ENCODE peak calls at places on chromosomes 1 and 21, in four cellular contexts. U, I, S and X are unnamed samples.

GRCh38 chr1:199545780-199546179 is 481.7 kb upstream of the NR5A2 start:
- DNase-seq in U (no peak), I (peak), S (peak), X (no peak)

GRCh38 chr1:231162300-231162969 is 577 bp downstream of the TRIM67 start:
- DNase-seq in U (no peak), I (peak), S (peak), X (peak)

GRCh38 chr1:18536356-18536755 is 55.6 kb downstream of the KLHDC7A start:
- DNase-seq in U (no peak), I (peak), S (no peak), X (no peak)

GRCh38 chr1:3910049-3910731 is 10.1 kb upstream of the C1orf174 start:
- DNase-seq in U (no peak), I (no peak), S (no peak), X (no peak)

GRCh38 chr1:116466810-116467557 is 93.9 kb downstream of the ATP1A1 start:
- DNase-seq in U (no peak), I (no peak), S (no peak), X (no peak)

GRCh38 chr1:43639990-43640794 is 9.8 kb upstream of the KDM4A start:
- DNase-seq in U (no peak), I (no peak), S (no peak), X (no peak)

GRCh38 chr1:54685335-54685905 is 30.2 kb upstream of the TTC4 start:
- DNase-seq in U (no peak), I (no peak), S (no peak), X (no peak)

GRCh38 chr21:26490771-26491170 is 82.3 kb downstream of the CYYR1 start:
- DNase-seq in U (no peak), I (no peak), S (no peak), X (peak)

GRCh38 chr1:22788298-22788697 is 77.7 kb downstream of the EPHB2 start:
- DNase-seq in U (no peak), I (no peak), S (no peak), X (no peak)

GRCh38 chr1:81466970-81467369 is 333.8 kb upstream of the ADGRL2 start:
- DNase-seq in U (no peak), I (no peak), S (no peak), X (no peak)

GRCh38 chr1:156577512-156577911 is 2.0 kb upstream of the TTC24 start:
- DNase-seq in U (no peak), I (no peak), S (no peak), X (no peak)

GRCh38 chr1:4169991-4170390 is 269.9 kb upstream of the C1orf174 start:
- DNase-seq in U (no peak), I (no peak), S (no peak), X (no peak)

GRCh38 chr1:113895961-113896360 is 8.6 kb upstream of the BCL2L15 start:
- DNase-seq in U (no peak), I (no peak), S (no peak), X (peak)

GRCh38 chr1:54407957-54408700 is 1.9 kb upstream of the SSBP3 start:
- DNase-seq in U (peak), I (no peak), S (peak), X (peak)

GRCh38 chr1:187226396-187226795 is 397.6 kb downstream of the PLA2G4A start:
- DNase-seq in U (no peak), I (no peak), S (peak), X (no peak)

GRCh38 chr1:224897928-224898327 is 31.5 kb upstream of the DNAH14 start:
- DNase-seq in U (no peak), I (no peak), S (no peak), X (no peak)

GRCh38 chr1:224898937-224899336 is 30.5 kb upstream of the DNAH14 start:
- DNase-seq in U (no peak), I (no peak), S (no peak), X (no peak)

GRCh38 chr1:224897501-224897900 is 32.0 kb upstream of the DNAH14 start:
- DNase-seq in U (no peak), I (no peak), S (no peak), X (no peak)

GRCh38 chr1:224896130-224896781 is 33.2 kb upstream of the DNAH14 start:
- DNase-seq in U (no peak), I (no peak), S (no peak), X (no peak)

DNA sequence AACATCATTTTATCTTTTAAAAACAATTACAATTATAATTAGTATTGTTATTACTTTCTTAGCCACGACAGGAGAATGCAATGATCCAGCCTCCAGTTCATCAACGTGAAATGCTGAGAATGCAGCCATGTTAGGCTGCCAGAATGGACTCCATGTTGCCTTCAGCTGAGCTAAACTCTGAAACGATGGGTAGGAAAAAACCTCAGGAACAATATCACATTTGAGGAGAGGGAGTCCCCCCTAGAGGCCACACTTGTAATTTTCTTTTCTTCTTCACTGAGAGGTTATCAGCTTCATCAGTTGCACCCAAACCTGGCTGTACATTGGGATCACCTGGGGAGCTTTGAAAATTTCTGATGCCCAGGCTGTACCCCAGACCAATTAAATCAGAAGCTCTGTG is 34.6 kb upstream of the DNAH14 start:
- DNase-seq in U (no peak), I (peak), S (peak), X (peak)
- TF ChIP-seq CTCF in U (no peak), I (peak), S (peak), X (peak)

GRCh38 chr1:93746423-93746822 is 64.8 kb upstream of the BCAR3 start:
- DNase-seq in U (no peak), I (no peak), S (no peak), X (no peak)

GRCh38 chr1:93749487-93749886 is 67.8 kb upstream of the BCAR3 start:
- DNase-seq in U (no peak), I (no peak), S (no peak), X (no peak)

GRCh38 chr1:93750946-93751345 is 69.3 kb upstream of the BCAR3 start:
- DNase-seq in U (no peak), I (no peak), S (no peak), X (no peak)

GRCh38 chr1:93751391-93752250 is 70.0 kb upstream of the BCAR3 start:
- DNase-seq in U (no peak), I (no peak), S (no peak), X (no peak)

GRCh38 chr1:93749894-93750301 is 68.3 kb upstream of the BCAR3 start:
- DNase-seq in U (no peak), I (no peak), S (no peak), X (no peak)
- TF ChIP-seq CTCF in U (no peak), I (peak), S (peak), X (peak)

GRCh38 chr1:235369802-235370201 is 2.6 kb downstream of the TBCE start:
- DNase-seq in U (no peak), I (no peak), S (no peak), X (no peak)

GRCh38 chr1:235368428-235368827 is 1.2 kb downstream of the TBCE start:
- DNase-seq in U (no peak), I (peak), S (no peak), X (no peak)

GRCh38 chr1:235366286-235366685 is 941 bp upstream of the TBCE start:
- DNase-seq in U (no peak), I (peak), S (no peak), X (no peak)

GRCh38 chr1:235367000-235367908 is at the start of gene TBCE:
- DNase-seq in U (peak), I (peak), S (peak), X (peak)
- TF ChIP-seq CTCF in U (peak), I (peak), S (peak), X (peak)

GRCh38 chr1:23916209-23917131 is 3.3 kb upstream of the CNR2 start:
- DNase-seq in U (no peak), I (peak), S (peak), X (peak)
- TF ChIP-seq CTCF in U (peak), I (peak), S (peak), X (peak)

DNA sequence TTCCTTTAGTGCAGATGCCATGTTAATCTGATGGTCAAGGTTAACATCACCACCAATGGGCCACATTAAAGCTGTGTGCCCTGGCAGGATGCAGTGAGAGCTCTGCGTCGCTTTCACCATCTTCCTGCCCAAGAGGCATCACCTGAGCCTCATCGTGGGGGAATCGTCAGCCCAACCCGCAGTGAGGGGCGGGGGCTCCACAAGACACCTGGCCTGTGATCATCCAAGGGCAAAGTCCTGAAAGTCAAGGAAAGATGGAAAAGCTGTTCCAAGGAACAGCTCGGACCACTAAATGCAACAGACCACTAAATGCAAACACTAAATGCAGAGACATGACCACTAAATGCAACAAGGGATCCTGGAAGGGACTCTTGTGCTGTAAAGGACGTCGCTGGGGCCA is 49.9 kb downstream of the WDR4 start:
- DNase-seq in U (no peak), I (no peak), S (no peak), X (no peak)
- TF ChIP-seq CTCF in U (no peak), I (no peak), S (no peak), X (no peak)

DNA sequence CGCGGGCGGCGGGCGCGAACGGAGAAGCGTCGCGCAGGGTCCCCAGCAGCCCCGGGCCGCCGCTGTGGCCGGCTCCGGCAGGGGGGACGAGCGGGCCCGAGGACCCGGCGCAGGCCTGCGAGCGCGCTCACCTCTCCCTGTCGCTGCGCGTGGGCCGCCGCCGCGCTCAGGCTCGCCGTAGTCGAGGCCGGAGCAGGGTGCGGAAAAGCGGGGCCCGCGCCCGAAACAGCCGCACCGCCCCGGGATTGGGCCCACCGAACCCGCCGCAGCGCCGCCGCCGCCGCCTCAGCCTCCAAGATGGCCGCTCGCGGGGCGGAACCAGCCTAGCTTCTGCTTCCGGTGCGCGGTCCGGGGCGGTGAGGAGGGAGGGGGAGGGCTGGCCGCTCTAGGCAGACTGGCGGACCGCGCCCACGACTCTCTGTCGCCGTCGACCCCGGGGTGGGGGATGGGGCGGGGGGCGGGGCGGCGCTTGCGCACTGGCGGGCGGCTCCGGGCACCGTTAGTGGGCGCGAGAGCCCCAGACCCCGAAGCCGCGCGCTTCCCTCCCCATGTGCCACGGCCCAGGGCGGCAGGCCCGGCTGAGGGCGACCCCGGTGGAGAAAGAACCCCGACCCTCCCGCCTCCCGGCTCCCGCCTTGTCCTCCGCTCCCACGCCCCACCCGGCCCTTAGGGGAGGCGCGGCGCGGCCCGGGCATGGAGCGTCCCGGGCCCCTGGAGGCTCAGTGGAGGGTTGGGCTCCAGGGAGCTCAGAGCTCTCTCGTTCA is at the start of gene UBE2J2:
- DNase-seq in U (no peak), I (peak), S (peak), X (peak)
- TF ChIP-seq CTCF in U (no peak), I (no peak), S (no peak), X (no peak)